ENCODE peak calls at places on chromosome 2, in seven cellular contexts. I is IMR-90, V is H9, N is mesendoderm, C is H1, M is trophoblast cell, F is neuronal stem cell. D is an unnamed sample.

GRCh38 chr2:39851691-39852110 is 72.6 kb upstream of the THUMPD2 start:
- DNase-seq in M (no peak), I (peak; percentile 63), N (peak; percentile 57), C (no peak), F (no peak), V (peak; percentile 38), D (peak; percentile 82)

GRCh38 chr2:72827999-72828646 is 2.3 kb upstream of the EXOC6B start:
- DNase-seq in C (no peak), M (peak; percentile 93), F (no peak), N (peak; percentile 43), V (no peak), I (peak; percentile 90), D (peak; percentile 57)

GRCh38 chr2:137969418-137969765 is 5.1 kb downstream of the HNMT start:
- DNase-seq in M (peak; percentile 31), I (peak; percentile 95), N (no peak), V (no peak), F (no peak), C (no peak), D (peak; percentile 43)

GRCh38 chr2:74078467-74078866 is 69.2 kb downstream of the BOLA3 start:
- DNase-seq in F (no peak), I (no peak), C (no peak), N (no peak), V (no peak), M (no peak), D (no peak)

GRCh38 chr2:231708773-231709635 is 679 bp downstream of the PTMA start:
- DNase-seq in N (peak; percentile 51), C (no peak), F (no peak), I (peak; percentile 31), M (peak; percentile 68), V (no peak), D (peak; percentile 69)

GRCh38 chr2:240775911-240776310 is 44.1 kb downstream of the KIF1A start:
- DNase-seq in I (no peak), M (no peak), V (no peak), N (no peak), C (no peak), F (no peak), D (no peak)

GRCh38 chr2:104852161-104852689 is 1.7 kb upstream of the POU3F3 start:
- DNase-seq in N (peak; percentile 67), M (no peak), F (no peak), C (no peak), V (peak; percentile 48), I (no peak), D (peak; percentile 7)

GRCh38 chr2:241895732-241896641 is 26.5 kb downstream of the RTP5 start:
- DNase-seq in F (no peak), C (no peak), I (peak; percentile 30), N (peak; percentile 53), V (peak; percentile 47), M (peak; percentile 79), D (peak; percentile 69)

GRCh38 chr2:57936216-57936615 is 110.4 kb upstream of the VRK2 start:
- DNase-seq in F (no peak), I (peak; percentile 47), C (no peak), V (no peak), M (no peak), N (no peak), D (peak; percentile 22)

GRCh38 chr2:117983040-117983439 is 30.8 kb downstream of the CCDC93 start:
- DNase-seq in C (no peak), F (no peak), M (no peak), N (no peak), I (no peak), V (no peak), D (peak; percentile 33)

GRCh38 chr2:29361255-29361654 is 246.0 kb downstream of the CLIP4 start:
- DNase-seq in N (no peak), C (no peak), M (peak; percentile 2), V (no peak), I (peak; percentile 3), F (no peak), D (no peak)

GRCh38 chr2:181457741-181458425 is 697 bp downstream of the ITGA4 start:
- DNase-seq in N (peak; percentile 20), F (peak; percentile 27), M (no peak), C (no peak), V (peak; percentile 43), I (peak; percentile 35), D (peak; percentile 67)

GRCh38 chr2:84840306-84840705 is 40.6 kb downstream of the TRABD2A start:
- DNase-seq in N (peak; percentile 73), C (no peak), M (peak; percentile 91), V (no peak), F (no peak), I (peak; percentile 35), D (no peak)

GRCh38 chr2:203656522-203657287 is 49.7 kb upstream of the CD28 start:
- DNase-seq in C (no peak), V (no peak), I (peak; percentile 35), M (peak; percentile 65), F (peak; percentile 8), N (peak; percentile 48), D (peak; percentile 25)

GRCh38 chr2:32403782-32404181 is 47.0 kb downstream of the BIRC6 start:
- DNase-seq in F (no peak), M (no peak), C (no peak), N (no peak), I (no peak), V (no peak), D (no peak)

GRCh38 chr2:200483729-200484198 is 26.1 kb downstream of the KCTD18 start:
- DNase-seq in I (peak; percentile 25), M (peak; percentile 63), N (peak; percentile 82), V (peak; percentile 88), C (peak; percentile 57), F (no peak), D (peak; percentile 26)

GRCh38 chr2:70391988-70392387 is 90.1 kb upstream of the FAM136A start:
- DNase-seq in M (peak; percentile 29), N (no peak), F (no peak), I (peak; percentile 19), V (no peak), C (no peak), D (no peak)

DNA sequence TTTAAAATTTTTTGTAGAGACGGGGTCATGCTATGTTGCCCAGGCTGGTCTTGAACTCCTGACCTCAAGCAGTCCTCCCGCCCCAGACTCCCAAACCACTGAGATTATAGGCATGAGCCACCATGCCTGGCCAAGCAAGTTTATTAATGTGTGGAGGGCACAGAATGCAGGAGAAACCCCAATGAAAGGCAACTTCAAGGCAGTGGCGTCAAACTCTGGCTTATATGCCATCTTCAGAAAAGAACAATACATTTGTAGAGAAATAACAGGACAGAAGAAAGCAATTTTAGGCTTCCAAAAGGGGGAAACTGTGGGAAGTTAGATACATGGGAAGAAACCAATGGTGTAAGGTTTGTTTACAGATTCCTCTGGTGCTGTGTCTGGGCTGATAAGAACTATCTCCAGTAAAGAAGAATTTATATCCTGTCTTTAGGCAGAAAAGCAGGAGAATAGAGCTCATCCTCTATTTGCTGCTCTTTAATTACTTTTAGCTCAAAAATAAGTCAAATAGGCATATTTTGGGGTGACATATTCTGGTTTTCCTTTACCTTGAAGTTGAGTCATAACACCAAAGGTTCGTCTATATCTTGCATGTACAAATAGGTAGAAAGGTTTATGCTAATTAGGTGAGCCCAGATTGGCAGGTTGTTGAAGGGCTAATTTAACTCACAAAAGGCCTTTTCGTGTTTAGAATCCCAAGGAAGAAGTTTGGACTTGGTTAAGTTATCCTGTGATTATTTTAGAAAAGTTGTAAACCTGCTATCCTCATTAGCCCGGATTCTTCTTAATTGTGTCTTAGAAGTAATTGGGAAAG is 26.0 kb upstream of the TMEM214 start:
- DNase-seq in I (no peak), M (no peak), N (no peak), V (no peak), F (no peak), C (no peak), D (peak; percentile 28)
- H4K8ac ChIP-seq in I (no peak overlapping the region), M (no peak overlapping the region), N (no peak overlapping the region), V (no peak overlapping the region), F (no peak overlapping the region), C (no peak overlapping the region), D (peak overlapping the region; percentile 35)

DNA sequence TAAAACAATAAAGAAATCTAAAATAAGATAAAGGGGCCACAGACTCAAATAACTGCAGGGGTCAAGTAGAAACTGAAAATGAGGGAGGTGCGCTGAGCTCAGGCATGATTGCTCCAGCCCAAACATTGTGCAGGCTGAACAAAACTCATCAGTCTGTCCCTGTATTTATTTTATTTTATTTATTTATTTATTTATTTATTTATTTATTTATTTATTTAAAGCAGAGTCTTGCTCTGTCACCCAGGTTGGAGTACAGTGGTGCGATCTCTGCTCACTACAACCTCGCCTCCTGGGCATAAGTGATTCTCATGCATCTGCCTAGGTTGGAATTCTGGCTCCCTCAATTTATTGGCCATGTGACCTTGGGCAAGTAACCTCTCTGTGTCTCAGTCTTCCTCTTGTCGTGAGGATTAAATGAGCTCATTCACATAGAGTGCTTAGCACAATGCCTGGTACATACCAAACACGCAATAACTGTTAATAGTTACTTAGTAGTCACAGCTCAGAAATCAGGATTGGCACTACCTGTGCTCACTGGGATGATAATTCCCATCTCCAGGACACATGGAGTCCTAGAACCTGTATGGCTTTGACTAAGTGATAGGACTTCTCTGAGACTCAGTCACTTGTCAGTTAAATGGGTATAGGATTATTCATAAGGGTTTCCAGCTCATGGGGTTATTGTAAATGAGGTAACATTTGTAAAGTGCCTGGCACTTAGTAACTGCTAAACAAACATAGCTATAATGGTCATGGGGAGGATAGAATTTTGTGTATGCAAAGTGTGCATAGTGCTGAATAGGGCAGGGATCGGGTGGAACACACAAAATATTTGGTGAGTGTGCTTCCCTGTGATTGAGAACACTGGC is 6.0 kb downstream of the SPEG start:
- DNase-seq in I (peak; percentile 25), C (no peak), F (no peak), M (peak; percentile 54), V (no peak), N (no peak), D (peak; percentile 59)
- H4K8ac ChIP-seq in I (peak overlapping the region; percentile 94), C (no peak overlapping the region), F (no peak overlapping the region), M (no peak overlapping the region), V (no peak overlapping the region), N (no peak overlapping the region), D (no peak overlapping the region)

GRCh38 chr2:217216316-217216715 is 356.5 kb upstream of the TNP1 start:
- DNase-seq in C (no peak), F (no peak), I (no peak), N (no peak), V (no peak), M (no peak), D (peak; percentile 58)
- H4K8ac ChIP-seq in C (no peak overlapping the region), F (no peak overlapping the region), I (peak overlapping the region; percentile 98), N (no peak overlapping the region), V (no peak overlapping the region), M (no peak overlapping the region), D (no peak overlapping the region)

DNA sequence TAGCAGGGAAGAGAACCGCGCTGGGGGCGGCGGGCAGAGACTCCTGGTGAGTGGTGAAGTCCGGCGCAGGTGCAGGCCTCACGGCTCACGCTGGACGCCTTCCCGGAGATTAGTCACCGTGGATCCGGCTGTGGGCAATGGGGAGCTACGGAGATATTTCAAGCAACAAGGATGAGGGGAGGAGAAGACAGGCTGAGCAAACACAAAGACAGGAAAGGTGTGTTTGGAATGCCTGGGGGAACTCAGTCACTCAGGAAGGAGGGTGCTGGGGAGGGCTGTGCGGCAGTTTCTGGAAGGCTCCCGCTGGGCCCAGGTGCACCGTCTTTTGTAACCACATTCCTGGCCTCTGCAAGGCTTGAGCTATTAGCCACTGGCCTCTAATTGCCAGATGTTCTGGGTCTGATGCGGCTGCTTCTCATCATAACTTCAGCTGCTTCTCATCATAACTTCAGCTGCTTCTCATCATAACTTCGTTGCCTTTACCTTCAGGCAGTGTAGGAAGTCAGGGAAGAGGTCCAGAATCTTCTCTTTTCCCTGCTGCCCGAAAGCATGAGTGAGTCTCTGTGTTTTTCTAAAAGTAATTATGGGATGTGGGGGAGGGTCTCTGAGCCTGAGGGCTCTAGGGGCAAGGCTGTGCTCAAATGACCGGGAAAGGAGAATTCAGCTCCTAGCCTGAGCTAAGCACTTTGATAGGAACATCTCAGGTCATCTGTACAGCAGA is 118.9 kb downstream of the PXDN start:
- DNase-seq in F (peak; percentile 42), I (peak; percentile 82), N (peak; percentile 88), V (peak; percentile 97), C (peak; percentile 86), M (peak; percentile 89), D (peak; percentile 49)
- H4K8ac ChIP-seq in F (no peak overlapping the region), I (no peak overlapping the region), N (no peak overlapping the region), V (no peak overlapping the region), C (peak overlapping the region; percentile 94), M (peak overlapping the region; percentile 68), D (no peak overlapping the region)